ENCODE peak calls at places on chromosomes 6 and 20, in nine cellular contexts. J is CD8-positive, alpha-beta T cell; M is cardiac muscle cell; Y is HL-60; I is PC-9; Z is IMR-90; K is Peyer's patch; L is kidney epithelial cell; U is neural progenitor cell. S is an unnamed sample.

GRCh38 chr6:100465701-100466409 is 1.1 kb upstream of the SIM1 start:
- DNase-seq in J (no peak), M (no peak), Y (no peak), I (no peak), Z (no peak), K (no peak), L (no peak), U (peak; percentile 61), S (no peak)

GRCh38 chr6:121351911-121352310 is 17.6 kb upstream of the TBC1D32 start:
- DNase-seq in J (no peak), M (no peak), Y (no peak), I (no peak), Z (no peak), K (no peak), L (no peak), U (no peak), S (no peak)

GRCh38 chr20:20199338-20200160 is 147.2 kb downstream of the CFAP61 start:
- DNase-seq in J (no peak), M (no peak), Y (no peak), I (no peak), Z (no peak), K (no peak), L (no peak), U (peak; percentile 38), S (no peak)

GRCh38 chr6:111600154-111600553 is 5.5 kb downstream of the TRAF3IP2 start:
- DNase-seq in J (no peak), M (no peak), Y (no peak), I (no peak), Z (no peak), K (no peak), L (no peak), U (no peak), S (no peak)

GRCh38 chr6:101454106-101454676 is 60.7 kb downstream of the GRIK2 start:
- DNase-seq in J (no peak), M (no peak), Y (no peak), I (no peak), Z (peak; percentile 30), K (no peak), L (no peak), U (peak; percentile 7), S (no peak)

GRCh38 chr20:48897298-48898044 is 24.0 kb upstream of the ARFGEF2 start:
- DNase-seq in J (no peak), M (peak; percentile 61), Y (no peak), I (peak; percentile 96), Z (peak; percentile 92), K (no peak), L (peak; percentile 75), U (no peak), S (no peak)

GRCh38 chr20:7926767-7927166 is 13.5 kb downstream of the HAO1 start:
- DNase-seq in J (no peak), M (peak; percentile 72), Y (no peak), I (no peak), Z (peak; percentile 53), K (no peak), L (no peak), U (peak; percentile 28), S (peak; percentile 10)

GRCh38 chr6:11161031-11161966 is 49.8 kb upstream of the ERVFRD-1 start:
- DNase-seq in J (no peak), M (no peak), Y (no peak), I (no peak), Z (peak; percentile 16), K (no peak), L (peak; percentile 28), U (no peak), S (no peak)

GRCh38 chr6:149153637-149154036 is 163.9 kb upstream of the TAB2 start:
- DNase-seq in J (no peak), M (no peak), Y (no peak), I (no peak), Z (no peak), K (no peak), L (no peak), U (no peak), S (no peak)

GRCh38 chr6:111997078-111997862 is 56.6 kb upstream of the CCN6 start:
- DNase-seq in J (peak; percentile 89), M (peak; percentile 88), Y (peak; percentile 40), I (peak; percentile 82), Z (peak; percentile 80), K (peak; percentile 77), L (no peak), U (peak; percentile 88), S (no peak)

GRCh38 chr20:35283441-35284266 is 918 bp downstream of the EIF6 start:
- DNase-seq in J (no peak), M (no peak), Y (peak; percentile 40), I (peak; percentile 86), Z (no peak), K (no peak), L (no peak), U (no peak), S (no peak)

GRCh38 chr6:170110201-170111140 is 180.4 kb downstream of the DLL1 start:
- DNase-seq in J (peak; percentile 40), M (no peak), Y (no peak), I (no peak), Z (no peak), K (peak; percentile 36), L (no peak), U (no peak), S (no peak)

GRCh38 chr20:31695849-31696804 is 26.5 kb downstream of the BCL2L1 start:
- DNase-seq in J (no peak), M (peak; percentile 45), Y (no peak), I (peak; percentile 99), Z (peak; percentile 57), K (peak; percentile 77), L (peak; percentile 75), U (no peak), S (no peak)

GRCh38 chr20:1178623-1179022 is 6.2 kb downstream of the TMEM74B start:
- DNase-seq in J (no peak), M (no peak), Y (no peak), I (no peak), Z (no peak), K (no peak), L (no peak), U (no peak), S (no peak)

DNA sequence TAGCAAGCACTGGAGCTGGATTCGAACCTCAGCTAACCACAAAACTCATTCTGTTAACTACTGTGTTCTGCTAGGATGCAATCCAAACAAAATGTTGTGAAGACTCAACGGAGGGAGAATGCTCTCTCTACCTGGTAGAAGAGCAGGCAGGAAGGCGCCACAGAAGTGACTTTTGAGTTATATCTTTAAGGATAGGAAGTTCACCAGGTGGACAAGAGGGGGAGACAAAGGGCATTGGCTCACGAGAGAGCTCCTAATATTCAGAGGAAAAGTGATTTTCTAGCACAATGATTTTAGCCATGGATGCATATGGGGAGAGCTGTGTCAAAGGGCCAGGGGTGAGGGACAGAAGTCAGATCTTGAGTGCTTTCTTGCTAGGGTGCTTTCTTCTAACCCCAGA is 108.4 kb upstream of the MAFB start:
- DNase-seq in J (peak; percentile 25), M (peak; percentile 29), Y (no peak), I (no peak), Z (peak; percentile 17), K (no peak), L (no peak), U (peak; percentile 38), S (no peak)
- TF ChIP-seq CTCF in J (peak; percentile 32), M (peak; percentile 55), Y (no peak), I (peak; percentile 65), Z (peak; percentile 51), K (no peak), L (peak; percentile 46), U (peak; percentile 59), S (peak; percentile 3)

GRCh38 chr6:145602927-145603326 is 132.4 kb downstream of the EPM2A start:
- DNase-seq in J (no peak), M (no peak), Y (no peak), I (no peak), Z (no peak), K (no peak), L (no peak), U (no peak), S (no peak)
- H3K4me3 ChIP-seq in J (no peak overlapping the region), M (no peak overlapping the region), Y (no peak overlapping the region), I (no peak overlapping the region), Z (no peak overlapping the region), K (no peak overlapping the region), L (no peak overlapping the region), U (no peak overlapping the region), S (no peak overlapping the region)

GRCh38 chr6:138692978-138693909 is 80.3 kb upstream of the CCDC28A start:
- DNase-seq in J (peak; percentile 55), M (peak; percentile 74), Y (peak; percentile 37), I (peak; percentile 76), Z (peak; percentile 57), K (peak; percentile 87), L (peak; percentile 28), U (peak; percentile 88), S (no peak)
- TF ChIP-seq CTCF in J (no peak), M (no peak), Y (no peak), I (no peak), Z (peak; percentile 12), K (no peak), L (no peak), U (no peak), S (no peak)

GRCh38 chr6:144675231-144675861 is 390.2 kb downstream of the UTRN start:
- DNase-seq in J (no peak), M (peak; percentile 72), Y (no peak), I (no peak), Z (peak; percentile 52), K (no peak), L (peak; percentile 7), U (no peak), S (peak; percentile 65)
- H3K4me3 ChIP-seq in J (no peak overlapping the region), M (no peak overlapping the region), Y (no peak overlapping the region), I (no peak overlapping the region), Z (no peak overlapping the region), K (no peak overlapping the region), L (no peak overlapping the region), U (no peak overlapping the region), S (no peak overlapping the region)

GRCh38 chr20:25076201-25076600 is 5.7 kb downstream of the VSX1 start:
- DNase-seq in J (no peak), M (peak; percentile 12), Y (no peak), I (peak; percentile 89), Z (no peak), K (no peak), L (no peak), U (no peak), S (no peak)

GRCh38 chr20:25079171-25079570 is 2.8 kb downstream of the VSX1 start:
- DNase-seq in J (peak; percentile 39), M (no peak), Y (no peak), I (no peak), Z (no peak), K (no peak), L (no peak), U (no peak), S (no peak)

GRCh38 chr20:25078662-25079061 is 3.3 kb downstream of the VSX1 start:
- DNase-seq in J (no peak), M (no peak), Y (no peak), I (no peak), Z (no peak), K (no peak), L (no peak), U (no peak), S (no peak)

GRCh38 chr20:25077610-25078169 is 4.3 kb downstream of the VSX1 start:
- DNase-seq in J (peak; percentile 37), M (peak; percentile 58), Y (no peak), I (peak; percentile 45), Z (peak; percentile 6), K (no peak), L (no peak), U (peak; percentile 57), S (no peak)

GRCh38 chr20:25076731-25077609 is 5.0 kb downstream of the VSX1 start:
- DNase-seq in J (peak; percentile 47), M (peak; percentile 52), Y (no peak), I (peak; percentile 95), Z (peak; percentile 1), K (no peak), L (no peak), U (peak; percentile 27), S (no peak)
- TF ChIP-seq CTCF in J (no peak), M (peak; percentile 38), Y (no peak), I (peak; percentile 44), Z (no peak), K (no peak), L (peak; percentile 15), U (peak; percentile 8), S (no peak)

GRCh38 chr20:63846128-63846771 is 15.0 kb upstream of the ABHD16B start:
- DNase-seq in J (no peak), M (peak; percentile 59), Y (no peak), I (no peak), Z (no peak), K (no peak), L (no peak), U (peak; percentile 66), S (no peak)
- H3K4me3 ChIP-seq in J (no peak overlapping the region), M (peak overlapping the region; percentile 24), Y (no peak overlapping the region), I (no peak overlapping the region), Z (no peak overlapping the region), K (no peak overlapping the region), L (no peak overlapping the region), U (peak overlapping the region; percentile 39), S (no peak overlapping the region)